ENCODE peak calls at places on chromosome 5, in four cellular contexts. Z is tibial nerve, J is cardiac muscle cell, U is fibroblast of pulmonary artery. G is an unnamed sample.

GRCh38 chr5:134989291-134989830 is 21.7 kb downstream of the CATSPER3 start:
- DNase-seq in Z (no peak), J (peak; percentile 47), U (peak; percentile 10), G (no peak)

GRCh38 chr5:54443264-54443663 is 12.2 kb upstream of the HSPB3 start:
- DNase-seq in Z (peak; percentile 20), J (peak; percentile 71), U (peak; percentile 66), G (peak; percentile 24)

GRCh38 chr5:15501057-15501791 is 1.2 kb downstream of the FBXL7 start:
- DNase-seq in Z (peak; percentile 50), J (peak; percentile 90), U (peak; percentile 84), G (no peak)

GRCh38 chr5:43041669-43042175 is 1.6 kb upstream of the ANXA2R start:
- DNase-seq in Z (no peak), J (peak; percentile 83), U (peak; percentile 83), G (peak; percentile 76)

GRCh38 chr5:132497488-132497997 is 7.0 kb upstream of the IRF1 start:
- DNase-seq in Z (peak; percentile 25), J (peak; percentile 97), U (peak; percentile 94), G (peak; percentile 86)

GRCh38 chr5:33330416-33330815 is 110.3 kb upstream of the TARS1 start:
- DNase-seq in Z (no peak), J (no peak), U (peak; percentile 48), G (no peak)

GRCh38 chr5:159052282-159053011 is 47.3 kb downstream of the EBF1 start:
- DNase-seq in Z (no peak), J (peak; percentile 48), U (no peak), G (no peak)

GRCh38 chr5:59351076-59351794 is 542.3 kb downstream of the PDE4D start:
- DNase-seq in Z (peak; percentile 42), J (peak; percentile 84), U (peak; percentile 70), G (no peak)

GRCh38 chr5:147782053-147783028 is at the start of gene JAKMIP2:
- DNase-seq in Z (peak; percentile 68), J (peak; percentile 76), U (peak; percentile 8), G (no peak)

GRCh38 chr5:5719292-5719691 is 296.8 kb downstream of the ICE1 start:
- DNase-seq in Z (no peak), J (no peak), U (no peak), G (no peak)

GRCh38 chr5:7978991-7979390 is 110.0 kb downstream of the MTRR start:
- DNase-seq in Z (no peak), J (no peak), U (no peak), G (no peak)

GRCh38 chr5:32426440-32427151 is 17.9 kb downstream of the ZFR start:
- DNase-seq in Z (no peak), J (no peak), U (no peak), G (no peak)

GRCh38 chr5:5126444-5126843 is 13.7 kb upstream of the ADAMTS16 start:
- DNase-seq in Z (no peak), J (no peak), U (no peak), G (no peak)

GRCh38 chr5:124401247-124402143 is 344.9 kb downstream of the ZNF608 start:
- DNase-seq in Z (no peak), J (no peak), U (no peak), G (no peak)

GRCh38 chr5:61332369-61332745 is 299 bp downstream of the ZSWIM6 start:
- DNase-seq in Z (no peak), J (peak; percentile 38), U (peak; percentile 32), G (no peak)

GRCh38 chr5:64869419-64869818 is 100.7 kb downstream of the CWC27 start:
- DNase-seq in Z (no peak), J (peak; percentile 53), U (peak; percentile 56), G (peak; percentile 27)

GRCh38 chr5:54719384-54720306 is 202.1 kb downstream of the SNX18 start:
- DNase-seq in Z (peak; percentile 43), J (peak; percentile 86), U (peak; percentile 79), G (no peak)

GRCh38 chr5:60453186-60453976 is 246.6 kb downstream of the DEPDC1B start:
- DNase-seq in Z (no peak), J (no peak), U (no peak), G (no peak)

GRCh38 chr5:40626834-40627233 is 52.9 kb upstream of the PTGER4 start:
- DNase-seq in Z (no peak), J (no peak), U (no peak), G (no peak)

GRCh38 chr5:179217356-179217755 is 127.9 kb downstream of the ADAMTS2 start:
- DNase-seq in Z (no peak), J (no peak), U (peak; percentile 35), G (no peak)

GRCh38 chr5:55440188-55440646 is 94.5 kb downstream of the PLPP1 start:
- DNase-seq in Z (no peak), J (peak; percentile 64), U (peak; percentile 57), G (no peak)

GRCh38 chr5:111143910-111144309 is 51.8 kb downstream of the WDR36 start:
- DNase-seq in Z (peak; percentile 35), J (peak; percentile 99), U (peak; percentile 98), G (peak; percentile 8)

GRCh38 chr5:96094904-96095303 is 133.3 kb upstream of the ELL2 start:
- DNase-seq in Z (peak; percentile 68), J (peak; percentile 46), U (peak; percentile 32), G (no peak)

GRCh38 chr5:99617335-99617734 is 688.5 kb upstream of the CHD1 start:
- DNase-seq in Z (no peak), J (no peak), U (no peak), G (no peak)

GRCh38 chr5:964821-965220 is 43.8 kb upstream of the NKD2 start:
- DNase-seq in Z (no peak), J (peak; percentile 42), U (no peak), G (no peak)

GRCh38 chr5:40681351-40682311 is 1.9 kb downstream of the PTGER4 start:
- DNase-seq in Z (no peak), J (no peak), U (no peak), G (no peak)

GRCh38 chr5:66041612-66042011 is 102.5 kb upstream of the SREK1 start:
- DNase-seq in Z (no peak), J (no peak), U (no peak), G (no peak)

GRCh38 chr5:38258319-38259061 is at the start of gene EGFLAM:
- DNase-seq in Z (no peak), J (peak; percentile 12), U (no peak), G (no peak)

GRCh38 chr5:370959-371810 is 49.7 kb downstream of the AHRR start:
- DNase-seq in Z (peak; percentile 3), J (no peak), U (no peak), G (no peak)

GRCh38 chr5:139690385-139691274 is 42.5 kb downstream of the CXXC5 start:
- DNase-seq in Z (no peak), J (peak; percentile 72), U (peak; percentile 50), G (no peak)
- TF ChIP-seq CTCF in Z (peak; percentile 8), J (no peak), U (no peak), G (no peak)

GRCh38 chr5:160188151-160188967 is 40.9 kb upstream of the FABP6 start:
- DNase-seq in Z (peak; percentile 24), J (peak; percentile 88), U (peak; percentile 73), G (no peak)
- TF ChIP-seq CTCF in Z (no peak), J (no peak), U (no peak), G (no peak)

GRCh38 chr5:21862986-21863385 is 990.2 kb downstream of the CDH12 start:
- DNase-seq in Z (no peak), J (no peak), U (no peak), G (no peak)
- TF ChIP-seq CTCF in Z (no peak), J (no peak), U (no peak), G (no peak)

DNA sequence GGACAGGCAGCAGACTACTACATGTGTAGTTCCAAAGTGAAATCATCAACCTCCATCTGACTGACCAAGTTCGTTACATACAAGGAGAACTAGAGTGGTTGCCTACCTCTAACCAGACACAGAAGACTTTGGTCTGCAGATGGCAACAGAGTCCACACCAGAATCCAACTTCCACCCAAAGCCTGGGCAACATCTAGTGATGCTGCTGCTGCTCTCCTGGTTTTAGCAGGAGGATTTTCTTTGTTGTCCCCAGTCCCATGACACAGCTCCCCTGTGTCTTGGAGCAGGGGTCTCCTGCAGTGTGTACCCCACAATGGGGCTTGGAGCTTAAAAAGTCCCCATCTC is 46.4 kb upstream of the APC start:
- DNase-seq in Z (no peak), J (no peak), U (no peak), G (no peak)
- TF ChIP-seq CTCF in Z (no peak), J (no peak), U (no peak), G (no peak)

GRCh38 chr5:72326298-72326649 is 6.1 kb downstream of the PTCD2 start:
- DNase-seq in Z (no peak), J (no peak), U (no peak), G (no peak)

GRCh38 chr5:72330712-72331111 is 10.5 kb downstream of the PTCD2 start:
- DNase-seq in Z (no peak), J (no peak), U (no peak), G (no peak)

GRCh38 chr5:72328172-72328571 is 8.0 kb downstream of the PTCD2 start:
- DNase-seq in Z (no peak), J (peak; percentile 34), U (peak; percentile 51), G (no peak)

GRCh38 chr5:72324186-72324825 is 4.1 kb downstream of the PTCD2 start:
- DNase-seq in Z (no peak), J (no peak), U (no peak), G (no peak)

GRCh38 chr5:72325566-72326297 is 5.6 kb downstream of the PTCD2 start:
- DNase-seq in Z (no peak), J (peak; percentile 70), U (peak; percentile 69), G (peak; percentile 36)
- TF ChIP-seq CTCF in Z (no peak), J (no peak), U (no peak), G (no peak)

GRCh38 chr5:105213078-105213477 is 1650.5 kb upstream of the NUDT12 start:
- DNase-seq in Z (no peak), J (no peak), U (no peak), G (no peak)

DNA sequence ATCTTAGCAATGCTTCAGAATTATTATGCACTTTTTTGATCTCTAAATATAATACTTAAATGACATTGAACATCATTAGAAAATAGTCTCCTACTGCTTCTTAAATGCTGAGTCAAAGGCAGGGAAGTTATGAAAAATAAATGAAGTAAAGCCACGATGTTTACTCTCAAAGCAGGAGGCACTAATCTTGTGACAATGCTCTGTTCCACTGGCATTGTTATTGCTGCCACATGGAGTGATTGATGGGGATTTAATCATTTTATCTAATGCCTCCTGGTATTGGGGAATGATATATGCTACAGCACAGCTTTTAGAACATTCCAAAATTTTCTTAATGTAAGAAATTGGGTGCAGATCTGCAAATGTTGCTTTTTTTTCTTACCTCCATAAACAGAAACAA is 1655.4 kb upstream of the NUDT12 start:
- DNase-seq in Z (no peak), J (no peak), U (no peak), G (no peak)
- TF ChIP-seq CTCF in Z (no peak), J (no peak), U (no peak), G (no peak)